ENCODE peak calls at places on chromosomes 2 and 18, in nine cellular contexts. B is NCI-H1694 treated with DMSO at 0.1 percent for 48 hours; H is pancreas; X is Panc1; O is naive thymus-derived CD8-positive, alpha-beta T cell; I is CD8-positive, alpha-beta memory T cell; P is NCI-H524; M is astrocyte of the hippocampus; G is effector CD4-positive, alpha-beta T cell. V is an unnamed sample.

GRCh38 chr2:65349863-65350262 is 82.5 kb downstream of the SPRED2 start:
- DNase-seq in B (peak; percentile 24), H (no peak), X (no peak), O (no peak), I (no peak), P (peak; percentile 97), M (peak; percentile 59), G (no peak), V (no peak)

GRCh38 chr2:29878898-29879297 is 42.5 kb downstream of the ALK start:
- DNase-seq in B (no peak), H (peak; percentile 8), X (no peak), O (no peak), I (no peak), P (no peak), M (peak; percentile 79), G (no peak), V (no peak)

GRCh38 chr18:79410171-79410641 is 14.5 kb downstream of the NFATC1 start:
- DNase-seq in B (no peak), H (no peak), X (no peak), O (no peak), I (no peak), P (no peak), M (no peak), G (no peak), V (peak; percentile 24)

GRCh38 chr2:26309921-26310320 is 36.0 kb upstream of the SELENOI start:
- DNase-seq in B (no peak), H (no peak), X (no peak), O (no peak), I (no peak), P (no peak), M (no peak), G (no peak), V (no peak)

GRCh38 chr2:61670591-61671503 is 132.7 kb upstream of the XPO1 start:
- DNase-seq in B (no peak), H (peak; percentile 42), X (peak; percentile 65), O (no peak), I (no peak), P (no peak), M (peak; percentile 40), G (no peak), V (no peak)

GRCh38 chr18:429030-429429 is 71.5 kb downstream of the COLEC12 start:
- DNase-seq in B (no peak), H (no peak), X (no peak), O (no peak), I (no peak), P (no peak), M (no peak), G (no peak), V (no peak)

GRCh38 chr2:160315337-160315736 is 115.3 kb upstream of the ITGB6 start:
- DNase-seq in B (no peak), H (no peak), X (no peak), O (no peak), I (no peak), P (no peak), M (peak; percentile 34), G (no peak), V (no peak)

GRCh38 chr2:55616509-55617159 is 788 bp downstream of the PPP4R3B start:
- DNase-seq in B (peak; percentile 60), H (peak; percentile 38), X (no peak), O (peak; percentile 47), I (peak; percentile 30), P (peak; percentile 55), M (peak; percentile 69), G (peak; percentile 38), V (peak; percentile 84)

GRCh38 chr2:119462574-119462973 is 30.9 kb downstream of the TMEM37 start:
- DNase-seq in B (no peak), H (no peak), X (no peak), O (no peak), I (no peak), P (no peak), M (no peak), G (no peak), V (no peak)

GRCh38 chr2:153213022-153213421 is 265.5 kb downstream of the RPRM start:
- DNase-seq in B (no peak), H (no peak), X (no peak), O (no peak), I (no peak), P (no peak), M (no peak), G (no peak), V (no peak)

GRCh38 chr2:159539701-159540100 is 76.6 kb downstream of the BAZ2B start:
- DNase-seq in B (no peak), H (no peak), X (no peak), O (no peak), I (no peak), P (no peak), M (no peak), G (no peak), V (no peak)

GRCh38 chr2:7037340-7038333 is 120.4 kb downstream of the RNF144A start:
- DNase-seq in B (peak; percentile 44), H (peak; percentile 81), X (peak; percentile 41), O (peak; percentile 22), I (peak; percentile 12), P (peak; percentile 81), M (peak; percentile 78), G (no peak), V (peak; percentile 42)

GRCh38 chr2:180122874-180123273 is 115.8 kb upstream of the CWC22 start:
- DNase-seq in B (no peak), H (no peak), X (no peak), O (no peak), I (no peak), P (no peak), M (peak; percentile 46), G (no peak), V (no peak)

GRCh38 chr18:2939317-2939716 is 73.6 kb downstream of the LPIN2 start:
- DNase-seq in B (no peak), H (peak; percentile 76), X (no peak), O (no peak), I (no peak), P (no peak), M (no peak), G (no peak), V (no peak)